ENCODE peak calls at places on chromosomes 4 and X, in five cellular contexts. L is SHP77, F is NCI-H1694, M is NCI-H1105, J is RPMI8226. V is an unnamed sample.
A peak's percentile ranks its signal among the peaks of the same experiment; 100 is the strongest.

GRCh38 chr4:9924750-9925149 is 96.5 kb downstream of the SLC2A9 start:
- DNase-seq in J (peak; percentile 64), F (peak; percentile 84), M (peak; percentile 72), L (no peak), V (no peak)

GRCh38 chrX:150036641-150037040 is 98.3 kb upstream of the EOLA2 start:
- DNase-seq in F (no peak), J (no peak), M (no peak), L (no peak), V (no peak)

GRCh38 chr4:88937081-88937480 is 119.9 kb downstream of the FAM13A start:
- DNase-seq in L (no peak), M (no peak), J (no peak), F (no peak), V (no peak)

GRCh38 chrX:10015711-10016515 is 48.8 kb downstream of the CLDN34 start:
- DNase-seq in J (peak; percentile 26), M (no peak), L (no peak), F (no peak), V (peak; percentile 22)

GRCh38 chrX:16671005-16671404 is 21.0 kb downstream of the S100G start:
- DNase-seq in F (peak; percentile 9), L (no peak), J (peak; percentile 25), M (no peak), V (no peak)

GRCh38 chr4:126701756-126702155 is 931.0 kb upstream of the INTU start:
- DNase-seq in J (no peak), M (no peak), L (no peak), F (no peak), V (peak; percentile 1)

GRCh38 chrX:2500681-2501151 is at the start of the genes DHRSX and ZBED1:
- DNase-seq in F (no peak), L (no peak), M (no peak), J (peak; percentile 58), V (no peak)

GRCh38 chrX:124033821-124034220 is 72.3 kb downstream of the STAG2 start:
- DNase-seq in L (no peak), M (no peak), F (no peak), J (no peak), V (no peak)

GRCh38 chr4:3344596-3344995 is 51.8 kb downstream of the RGS12 start:
- DNase-seq in M (no peak), J (no peak), F (no peak), L (no peak), V (no peak)

GRCh38 chr4:145307120-145307519 is 126.7 kb upstream of the OTUD4 start:
- DNase-seq in J (no peak), F (no peak), M (no peak), L (no peak), V (no peak)

GRCh38 chr4:101326586-101326985 is 20.7 kb downstream of the PPP3CA start:
- DNase-seq in M (no peak), F (no peak), J (no peak), L (no peak), V (no peak)

GRCh38 chrX:40132751-40133150 is 35.0 kb upstream of the BCOR start:
- DNase-seq in L (no peak), F (no peak), J (peak; percentile 72), M (no peak), V (no peak)

GRCh38 chrX:69538321-69538876 is 34.3 kb downstream of the NALF2 start:
- DNase-seq in M (no peak), J (peak; percentile 72), L (no peak), F (no peak), V (peak; percentile 7)

GRCh38 chrX:100649550-100650356 is 5.8 kb downstream of the SRPX2 start:
- DNase-seq in M (no peak), J (no peak), L (no peak), F (no peak), V (no peak)

GRCh38 chr4:168505996-168506395 is 9.1 kb downstream of the PALLD start:
- DNase-seq in L (no peak), F (no peak), J (no peak), M (no peak), V (no peak)

GRCh38 chr4:129641179-129641578 is 545.2 kb downstream of the C4orf33 start:
- DNase-seq in M (no peak), J (peak; percentile 12), F (peak; percentile 38), L (peak; percentile 12), V (peak; percentile 63)

GRCh38 chr4:81473086-81473396 is 1.3 kb upstream of the RASGEF1B start:
- DNase-seq in J (no peak), M (no peak), L (no peak), F (no peak), V (no peak)